ENCODE peak calls at places on chromosomes 2 and 18, in ten cellular contexts. M, C, U, Q, E, I, F, Z, Y and B are unnamed samples.

GRCh38 chr2:209741953-209742352 is 29.7 kb upstream of the UNC80 start:
- DNase-seq in M (no peak), C (no peak), U (no peak), Q (no peak), E (no peak), I (no peak), F (no peak), Z (no peak), Y (no peak), B (no peak)

GRCh38 chr2:16105178-16105663 is 164.9 kb downstream of the MYCN start:
- DNase-seq in M (no peak), C (no peak), U (no peak), Q (no peak), E (no peak), I (no peak), F (no peak), Z (no peak), Y (peak; percentile 13), B (no peak)

GRCh38 chr2:239722760-239723448 is 302.2 kb downstream of the NDUFA10 start:
- DNase-seq in M (no peak), C (no peak), U (peak; percentile 12), Q (no peak), E (peak; percentile 57), I (no peak), F (no peak), Z (no peak), Y (no peak), B (no peak)

GRCh38 chr2:74759991-74760390 is 73.9 kb upstream of the HK2 start:
- DNase-seq in M (no peak), C (peak; percentile 57), U (no peak), Q (no peak), E (no peak), I (no peak), F (no peak), Z (no peak), Y (no peak), B (no peak)

GRCh38 chr2:56801770-56802169 is 618.0 kb downstream of the CCDC85A start:
- DNase-seq in M (no peak), C (peak; percentile 64), U (no peak), Q (no peak), E (no peak), I (no peak), F (no peak), Z (no peak), Y (no peak), B (no peak)

GRCh38 chr2:121330921-121331320 is 45.9 kb upstream of the TFCP2L1 start:
- DNase-seq in M (no peak), C (no peak), U (no peak), Q (no peak), E (peak; percentile 11), I (no peak), F (no peak), Z (no peak), Y (no peak), B (no peak)

GRCh38 chr2:231530099-231531085 is at the start of gene NMUR1:
- DNase-seq in M (peak; percentile 80), C (peak; percentile 63), U (peak; percentile 57), Q (peak; percentile 74), E (peak; percentile 75), I (peak; percentile 48), F (no peak), Z (no peak), Y (peak; percentile 64), B (peak; percentile 74)

GRCh38 chr18:1680108-1680507 is 775.4 kb downstream of the ADCYAP1 start:
- DNase-seq in M (no peak), C (no peak), U (no peak), Q (no peak), E (no peak), I (no peak), F (no peak), Z (no peak), Y (no peak), B (no peak)

GRCh38 chr2:137091704-137092103 is 326.4 kb downstream of the THSD7B start:
- DNase-seq in M (no peak), C (no peak), U (no peak), Q (no peak), E (peak; percentile 68), I (no peak), F (peak; percentile 15), Z (no peak), Y (no peak), B (no peak)

DNA sequence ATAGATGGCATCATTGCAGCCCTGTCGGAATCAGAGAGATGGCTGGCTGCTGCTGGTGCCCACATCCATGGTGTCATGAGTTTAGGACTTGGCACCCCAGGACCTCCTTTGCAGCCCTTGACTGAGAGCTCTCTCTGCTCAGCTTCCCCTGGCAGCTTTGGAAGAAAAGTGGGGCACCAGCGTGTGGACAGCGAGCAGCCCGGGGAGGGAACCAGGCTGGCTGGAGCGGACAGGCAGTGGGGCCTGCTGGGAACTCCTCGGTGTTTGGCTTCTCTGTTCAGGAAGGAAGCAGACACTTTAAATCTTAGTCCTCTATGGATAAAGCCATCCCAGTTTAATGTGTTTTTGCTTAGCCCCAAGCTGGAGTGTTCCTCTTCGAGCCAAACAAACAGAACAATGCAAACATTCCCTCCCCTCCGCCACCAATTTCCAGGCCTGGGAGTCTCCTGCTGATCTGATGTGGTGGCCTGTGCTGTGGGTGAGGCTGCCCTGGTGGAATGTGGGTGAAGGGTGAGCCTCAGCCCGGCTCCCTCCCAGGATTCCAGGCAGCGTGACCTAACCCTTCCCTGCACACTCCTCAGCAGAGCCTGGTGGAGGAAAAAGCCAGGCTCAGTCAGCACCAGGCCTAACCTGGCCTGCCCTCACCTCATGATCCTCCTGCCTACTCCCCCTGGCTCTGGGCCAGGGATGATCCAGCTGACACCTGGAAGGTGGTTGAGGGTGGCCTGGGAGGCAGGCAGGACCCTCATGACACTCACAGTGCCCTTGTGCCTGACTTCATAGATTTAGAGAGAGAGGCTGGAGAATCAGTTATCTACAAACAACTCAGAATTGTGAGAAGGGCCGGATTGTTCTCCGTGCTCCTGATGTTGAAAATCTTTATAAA is 21.6 kb upstream of the ITGB6 start:
- DNase-seq in M (no peak), C (peak; percentile 89), U (peak; percentile 50), Q (peak; percentile 65), E (no peak), I (peak; percentile 60), F (no peak), Z (no peak), Y (no peak), B (no peak)
- H3K27ac ChIP-seq in M (no peak overlapping the region), C (peak overlapping the region; percentile 81), U (peak overlapping the region; percentile 90), Q (peak overlapping the region; percentile 86), E (no peak overlapping the region), I (peak overlapping the region; percentile 97), F (peak overlapping the region; percentile 6), Z (no peak overlapping the region), Y (no peak overlapping the region), B (no peak overlapping the region)

DNA sequence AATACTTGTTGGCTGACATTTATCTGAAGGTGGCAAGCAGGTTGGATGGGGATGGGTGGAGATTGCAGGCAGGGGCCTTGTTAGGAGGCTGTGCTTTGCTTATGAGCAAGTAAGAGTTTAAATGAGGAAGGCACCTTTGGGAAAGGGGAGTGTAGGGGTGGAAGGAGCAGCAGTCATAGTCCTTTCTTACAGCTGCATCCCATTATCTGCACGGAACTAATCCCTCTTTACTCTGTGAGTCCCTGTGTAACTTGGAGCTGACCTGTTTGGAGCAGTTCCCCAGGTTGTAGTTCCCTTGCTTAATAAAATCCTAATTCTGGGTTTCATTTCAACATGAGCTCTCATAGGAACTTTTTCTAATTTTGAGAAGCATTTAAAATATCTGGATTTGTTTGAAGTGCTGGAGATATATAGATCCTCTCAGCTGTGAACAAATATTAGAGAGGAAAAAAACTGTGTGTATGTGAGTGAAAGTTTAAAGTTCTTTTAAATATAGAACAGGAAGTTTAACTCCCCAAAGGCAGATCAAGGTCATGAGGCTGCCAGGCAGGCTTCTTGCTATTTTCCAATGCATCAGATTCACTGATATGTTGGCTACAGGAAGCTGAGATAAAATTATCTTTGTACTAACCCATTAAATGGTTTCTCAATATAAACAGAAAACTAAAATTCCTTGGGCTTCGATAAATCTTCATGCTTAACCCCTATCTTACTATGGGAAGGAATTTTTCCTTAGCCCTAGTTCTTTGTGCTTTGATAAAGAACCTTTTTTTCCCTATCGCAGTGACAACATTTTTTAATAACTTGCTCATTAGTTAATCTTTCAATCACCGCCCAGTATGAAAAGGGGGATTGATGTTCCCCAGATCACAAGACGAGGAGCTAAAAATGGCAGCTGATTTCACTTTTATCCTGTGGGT is 104.6 kb upstream of the EML6 start:
- DNase-seq in M (no peak), C (no peak), U (no peak), Q (no peak), E (no peak), I (no peak), F (no peak), Z (no peak), Y (no peak), B (no peak)
- H3K27ac ChIP-seq in M (no peak overlapping the region), C (no peak overlapping the region), U (peak overlapping the region; percentile 78), Q (peak overlapping the region; percentile 78), E (no peak overlapping the region), I (peak overlapping the region; percentile 20), F (peak overlapping the region; percentile 40), Z (peak overlapping the region; percentile 20), Y (peak overlapping the region; percentile 88), B (peak overlapping the region; percentile 45)

GRCh38 chr2:20585351-20585709 is 65.6 kb downstream of the HS1BP3 start:
- DNase-seq in M (no peak), C (no peak), U (no peak), Q (no peak), E (no peak), I (no peak), F (no peak), Z (no peak), Y (no peak), B (no peak)
- H3K27ac ChIP-seq in M (no peak overlapping the region), C (no peak overlapping the region), U (peak overlapping the region; percentile 64), Q (peak overlapping the region; percentile 74), E (peak overlapping the region; percentile 59), I (peak overlapping the region; percentile 90), F (peak overlapping the region; percentile 64), Z (peak overlapping the region; percentile 89), Y (peak overlapping the region; percentile 93), B (peak overlapping the region; percentile 80)

GRCh38 chr2:217900010-217900779 is 102.6 kb downstream of the TNS1 start:
- DNase-seq in M (peak; percentile 32), C (peak; percentile 27), U (no peak), Q (no peak), E (no peak), I (no peak), F (no peak), Z (no peak), Y (no peak), B (no peak)
- H3K27ac ChIP-seq in M (no peak overlapping the region), C (no peak overlapping the region), U (peak overlapping the region; percentile 85), Q (peak overlapping the region; percentile 95), E (peak overlapping the region; percentile 98), I (peak overlapping the region; percentile 89), F (no peak overlapping the region), Z (peak overlapping the region; percentile 100), Y (no peak overlapping the region), B (peak overlapping the region; percentile 19)

DNA sequence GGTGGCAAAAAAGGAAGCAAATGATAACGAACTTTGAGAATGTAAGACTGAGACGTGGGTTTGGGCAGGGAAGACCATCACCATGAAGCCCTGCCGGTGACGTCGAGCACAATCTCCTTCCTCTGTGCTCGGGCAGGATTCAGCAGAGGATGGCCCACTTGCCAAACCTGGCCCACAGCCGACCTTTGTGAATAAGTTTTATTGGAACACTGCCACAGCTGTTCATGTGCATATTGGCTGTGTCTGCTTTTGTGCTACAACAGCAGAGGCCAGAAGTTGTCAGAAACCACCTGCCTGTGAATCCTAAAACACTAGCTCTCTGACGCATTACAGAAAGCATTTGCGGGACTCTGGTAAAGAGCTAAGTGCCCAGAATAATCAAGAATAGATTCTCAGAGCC is 223.9 kb downstream of the MYT1L start:
- DNase-seq in M (no peak), C (peak; percentile 2), U (peak; percentile 43), Q (peak; percentile 34), E (no peak), I (no peak), F (no peak), Z (no peak), Y (no peak), B (no peak)
- H3K27ac ChIP-seq in M (no peak overlapping the region), C (no peak overlapping the region), U (no peak overlapping the region), Q (peak overlapping the region; percentile 5), E (no peak overlapping the region), I (no peak overlapping the region), F (no peak overlapping the region), Z (no peak overlapping the region), Y (no peak overlapping the region), B (no peak overlapping the region)

GRCh38 chr2:119402106-119402505 is 29.5 kb upstream of the TMEM37 start:
- DNase-seq in M (no peak), C (no peak), U (no peak), Q (no peak), E (no peak), I (no peak), F (no peak), Z (no peak), Y (no peak), B (no peak)
- H3K27ac ChIP-seq in M (no peak overlapping the region), C (no peak overlapping the region), U (peak overlapping the region; percentile 57), Q (peak overlapping the region; percentile 75), E (no peak overlapping the region), I (no peak overlapping the region), F (no peak overlapping the region), Z (no peak overlapping the region), Y (no peak overlapping the region), B (no peak overlapping the region)